ENCODE peak calls at places on chromosomes 16 and 17, in eight cellular contexts. F, E, Z, S, H, K, R and D are unnamed samples.

GRCh38 chr17:60464343-60464742 is 42.1 kb downstream of the CHCT1 start:
- DNase-seq in F (no peak), E (no peak), Z (no peak), S (no peak), H (no peak), K (no peak), R (no peak), D (no peak)

GRCh38 chr17:77325826-77326581 is 185.2 kb downstream of the SEC14L1 start:
- DNase-seq in F (no peak), E (no peak), Z (no peak), S (peak), H (no peak), K (peak), R (no peak), D (no peak)

GRCh38 chr16:88762941-88763340 is 22.1 kb downstream of the PIEZO1 start:
- DNase-seq in F (peak), E (no peak), Z (no peak), S (no peak), H (no peak), K (no peak), R (no peak), D (no peak)

GRCh38 chr16:89052824-89053724 is 40.6 kb upstream of the ACSF3 start:
- DNase-seq in F (peak), E (no peak), Z (no peak), S (no peak), H (no peak), K (no peak), R (peak), D (peak)

GRCh38 chr17:33647976-33648375 is 354.9 kb upstream of the ASIC2 start:
- DNase-seq in F (no peak), E (no peak), Z (no peak), S (no peak), H (no peak), K (no peak), R (peak), D (no peak)

GRCh38 chr16:84119368-84119767 is 2.6 kb upstream of the MBTPS1 start:
- DNase-seq in F (peak), E (no peak), Z (no peak), S (no peak), H (no peak), K (no peak), R (no peak), D (no peak)

GRCh38 chr17:56918916-56919315 is 5.1 kb upstream of the TRIM25 start:
- DNase-seq in F (no peak), E (no peak), Z (no peak), S (no peak), H (no peak), K (no peak), R (no peak), D (no peak)

GRCh38 chr16:85571813-85572619 is 41.1 kb upstream of the GSE1 start:
- DNase-seq in F (no peak), E (no peak), Z (no peak), S (no peak), H (no peak), K (no peak), R (no peak), D (no peak)

GRCh38 chr16:89322381-89323119 is 105.0 kb downstream of the ZNF778 start:
- DNase-seq in F (peak), E (no peak), Z (peak), S (no peak), H (no peak), K (no peak), R (no peak), D (no peak)

GRCh38 chr17:82127704-82128103 is 29.7 kb upstream of the FASN start:
- DNase-seq in F (no peak), E (peak), Z (no peak), S (no peak), H (no peak), K (no peak), R (no peak), D (no peak)

GRCh38 chr16:13994239-13995106 is 74.5 kb downstream of the ERCC4 start:
- DNase-seq in F (no peak), E (no peak), Z (no peak), S (peak), H (no peak), K (no peak), R (no peak), D (no peak)

GRCh38 chr17:11506635-11507034 is 91.6 kb upstream of the DNAH9 start:
- DNase-seq in F (peak), E (no peak), Z (no peak), S (no peak), H (no peak), K (peak), R (no peak), D (no peak)

GRCh38 chr16:27245276-27246231 is 23.0 kb downstream of the NSMCE1 start:
- DNase-seq in F (no peak), E (no peak), Z (no peak), S (no peak), H (no peak), K (no peak), R (no peak), D (no peak)

GRCh38 chr17:20092292-20092867 is 83.2 kb downstream of the SPECC1 start:
- DNase-seq in F (no peak), E (no peak), Z (no peak), S (no peak), H (no peak), K (no peak), R (no peak), D (no peak)

GRCh38 chr17:3761061-3761917 is 37.6 kb downstream of the HASPIN start:
- DNase-seq in F (no peak), E (no peak), Z (no peak), S (no peak), H (no peak), K (no peak), R (no peak), D (no peak)

GRCh38 chr16:30769379-30770089 is 7.4 kb downstream of the RNF40 start:
- DNase-seq in F (no peak), E (no peak), Z (no peak), S (no peak), H (no peak), K (no peak), R (no peak), D (no peak)

GRCh38 chr17:73933871-73934270 is 269.6 kb upstream of the RPL38 start:
- DNase-seq in F (no peak), E (no peak), Z (no peak), S (no peak), H (no peak), K (no peak), R (no peak), D (no peak)

GRCh38 chr17:21475555-21475954 is 99.4 kb downstream of the KCNJ12 start:
- DNase-seq in F (no peak), E (no peak), Z (no peak), S (no peak), H (no peak), K (no peak), R (no peak), D (no peak)

GRCh38 chr16:23557779-23558330 is 328 bp downstream of the UBFD1 start:
- DNase-seq in F (no peak), E (no peak), Z (no peak), S (no peak), H (no peak), K (no peak), R (no peak), D (peak)

GRCh38 chr17:77400445-77400870 is 259.7 kb downstream of the SEC14L1 start:
- DNase-seq in F (no peak), E (peak), Z (no peak), S (no peak), H (no peak), K (no peak), R (no peak), D (no peak)

GRCh38 chr16:63337264-63337663 is 1301.0 kb upstream of the CDH8 start:
- DNase-seq in F (no peak), E (no peak), Z (no peak), S (no peak), H (no peak), K (no peak), R (no peak), D (no peak)